ENCODE peak calls at places on chromosomes 4 and X, in ten cellular contexts. C is kidney; J is psoas muscle; D is WERI-Rb-1; Z is CD8-positive, alpha-beta T cell; Q is naive thymus-derived CD4-positive, alpha-beta T cell; V is hepatocyte; U is cardiac fibroblast; Y is upper lobe of left lung; K is right cardiac atrium. W is an unnamed sample.

GRCh38 chr4:181959121-181959520 is 284.1 kb upstream of the TENM3 start:
- DNase-seq in K (no peak), C (no peak), D (no peak), Q (no peak), V (no peak), Z (no peak), J (no peak), Y (no peak), U (peak), W (peak)

GRCh38 chr4:140718240-140718639 is 37.9 kb downstream of the TBC1D9 start:
- DNase-seq in Q (no peak), D (no peak), K (no peak), J (no peak), Y (no peak), U (peak), V (no peak), Z (no peak), C (no peak), W (peak)

GRCh38 chrX:120140293-120140981 is 18.0 kb upstream of the RHOXF2 start:
- DNase-seq in V (no peak), D (no peak), K (no peak), Q (no peak), C (no peak), U (no peak), Y (no peak), J (no peak), Z (no peak), W (no peak)

GRCh38 chrX:14010566-14010965 is 19.1 kb downstream of the GEMIN8 start:
- DNase-seq in Q (no peak), Z (no peak), C (no peak), V (no peak), K (no peak), J (no peak), D (no peak), U (peak), Y (no peak), W (no peak)

GRCh38 chr4:27176400-27176799 is 315.8 kb downstream of the STIM2 start:
- DNase-seq in Y (no peak), V (peak), C (no peak), Z (no peak), J (peak), D (peak), U (peak), K (no peak), Q (no peak), W (peak)

GRCh38 chr4:10416441-10416840 is 40.8 kb downstream of the ZNF518B start:
- DNase-seq in U (no peak), J (no peak), C (no peak), V (no peak), K (no peak), Y (no peak), D (no peak), Z (peak), Q (peak), W (no peak)

GRCh38 chr4:132614682-132615081 is 534.4 kb upstream of the PCDH10 start:
- DNase-seq in J (no peak), V (no peak), K (no peak), D (no peak), U (peak), C (no peak), Q (no peak), Z (no peak), Y (no peak), W (no peak)

GRCh38 chrX:118964252-118964651 is 10.2 kb upstream of the LONRF3 start:
- DNase-seq in Y (no peak), J (no peak), Q (no peak), U (no peak), Z (no peak), D (no peak), V (no peak), K (no peak), C (no peak), W (no peak)

GRCh38 chrX:47232803-47233332 is at the start of gene USP11:
- DNase-seq in Q (peak), J (peak), U (peak), Z (peak), V (peak), C (peak), K (peak), D (peak), Y (peak), W (no peak)

DNA sequence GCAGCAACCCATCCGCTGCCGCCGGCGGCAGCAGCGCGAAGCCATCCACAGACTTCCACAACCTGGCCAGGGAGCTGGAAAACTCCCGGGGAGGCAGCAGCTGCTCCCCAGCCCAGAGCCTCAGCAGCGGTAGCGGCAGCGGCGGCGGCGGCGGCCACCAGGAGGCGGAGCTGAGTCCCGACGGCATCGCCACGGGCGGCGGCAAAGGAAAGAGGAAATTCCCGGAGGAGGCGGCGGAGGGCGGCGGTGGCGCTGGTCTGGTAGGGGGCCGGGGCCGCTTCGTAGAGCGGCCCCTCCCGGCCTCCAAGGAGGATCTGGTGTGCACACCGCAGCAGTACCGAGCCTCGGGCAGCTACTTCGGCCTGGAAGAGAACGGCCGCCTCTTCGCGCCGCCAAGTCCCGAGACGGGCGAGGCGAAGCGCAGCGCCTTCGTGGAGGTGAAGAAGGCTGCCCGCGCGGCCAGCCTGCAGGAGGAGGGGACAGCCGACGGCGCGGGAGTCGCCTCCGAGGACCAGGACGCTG is 4.9 kb downstream of the PRDM8 start:
- DNase-seq in V (peak), J (peak), D (no peak), Z (peak), U (peak), C (peak), Y (peak), Q (peak), K (peak), W (peak)
- H3K4me3 ChIP-seq in V (peak), J (peak), D (no peak), Z (peak), U (peak), C (peak), Y (peak), Q (peak), K (peak), W (peak)

DNA sequence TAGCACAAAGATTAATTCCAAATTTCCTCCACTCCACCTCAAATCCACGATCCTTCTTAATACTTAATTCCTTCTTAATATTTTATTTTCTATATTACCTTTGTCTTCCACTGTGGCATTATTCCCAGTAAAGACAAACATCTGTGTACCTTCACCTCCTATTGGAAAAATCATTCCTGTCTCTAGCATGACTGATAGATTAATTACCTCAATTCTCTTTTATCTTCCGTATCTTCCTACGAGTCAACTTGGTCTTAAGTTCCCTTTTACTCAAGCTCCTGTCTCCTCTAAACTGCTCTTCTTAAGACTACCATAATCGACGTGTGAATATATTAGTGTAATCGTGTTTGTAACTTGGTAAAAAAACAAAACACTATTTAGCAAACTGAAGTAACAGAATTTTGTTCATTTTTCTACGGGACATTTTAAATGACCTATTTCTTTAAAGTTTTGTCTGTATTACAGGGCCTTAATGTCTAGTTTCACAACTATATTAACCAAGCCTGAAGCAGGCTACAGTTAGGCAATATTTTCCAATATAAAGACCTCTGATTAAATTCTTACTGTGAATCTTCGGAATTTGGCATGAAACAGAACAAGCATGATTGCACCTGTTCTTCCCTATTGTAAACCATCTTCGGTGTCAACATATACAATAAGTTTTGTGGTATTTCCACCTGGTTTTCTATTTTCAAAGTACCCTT is 1.1 kb upstream of the USP38 start:
- DNase-seq in Q (no peak), V (no peak), D (no peak), C (no peak), K (no peak), U (no peak), Z (no peak), J (no peak), Y (no peak), W (no peak)
- H3K4me3 ChIP-seq in Q (peak), V (peak), D (peak), C (peak), K (peak), U (peak), Z (peak), J (peak), Y (peak), W (peak)

DNA sequence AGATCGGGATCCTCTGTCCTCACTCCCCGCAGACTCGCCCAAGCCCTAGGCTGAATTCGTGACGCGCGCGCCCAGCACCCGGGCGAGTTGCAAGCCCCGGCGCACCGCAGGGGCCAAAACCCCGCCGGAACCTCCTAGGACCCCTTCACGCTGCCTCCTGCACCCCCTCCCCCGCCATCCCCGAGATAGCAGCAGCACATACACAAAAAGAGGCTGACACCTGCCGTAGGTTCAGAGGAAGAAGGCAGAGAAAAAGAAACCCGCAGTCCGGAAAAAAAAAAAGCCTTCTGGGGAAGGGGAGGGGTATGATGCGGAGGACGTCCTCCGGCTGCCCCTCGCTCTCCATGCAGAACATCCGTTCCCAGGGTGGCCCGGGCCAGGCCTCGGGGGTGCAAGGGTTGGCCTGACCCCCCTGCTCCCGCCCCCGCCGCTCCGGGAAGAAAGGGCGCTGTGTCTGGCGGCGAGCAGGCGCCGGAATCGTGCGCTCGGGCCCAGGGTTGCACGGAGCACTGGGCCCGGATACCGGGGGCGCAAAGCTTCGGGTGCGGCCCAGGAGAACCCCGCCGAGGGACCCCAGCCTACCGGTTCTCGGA is 2.5 kb downstream of the NLGN4X start:
- DNase-seq in C (peak), D (peak), K (no peak), U (no peak), Q (no peak), J (peak), Y (no peak), V (peak), Z (no peak), W (no peak)
- H3K4me3 ChIP-seq in C (no peak), D (peak), K (peak), U (peak), Q (no peak), J (peak), Y (peak), V (peak), Z (no peak), W (peak)

GRCh38 chrX:33175201-33175600 is 36.1 kb downstream of the DMD start:
- DNase-seq in V (no peak), J (no peak), Y (no peak), C (no peak), D (no peak), Z (no peak), K (no peak), Q (no peak), U (no peak), W (no peak)

DNA sequence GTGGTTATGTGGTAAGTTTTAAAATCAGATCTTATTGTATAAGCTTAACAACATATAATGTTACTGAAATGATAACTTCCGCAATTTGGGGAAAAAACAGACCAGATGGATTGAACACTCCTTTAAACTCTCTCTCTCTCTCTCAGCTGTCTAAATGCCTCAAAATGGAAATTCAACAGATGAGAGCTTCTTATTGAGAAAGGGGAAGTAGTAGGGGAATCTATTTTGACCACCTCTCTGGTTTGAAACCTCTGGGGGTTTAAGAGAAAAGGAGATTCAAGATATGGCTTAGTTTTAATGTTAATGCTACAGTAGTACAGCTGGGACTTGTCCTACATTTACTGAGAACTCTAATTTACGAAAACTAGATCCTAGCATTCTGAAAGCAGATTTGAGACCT is 40.3 kb downstream of the DMD start:
- DNase-seq in U (no peak), C (no peak), Y (no peak), J (no peak), D (no peak), K (no peak), Z (no peak), Q (no peak), V (no peak), W (no peak)
- H3K4me3 ChIP-seq in U (no peak), C (no peak), Y (no peak), J (no peak), D (no peak), K (no peak), Z (no peak), Q (no peak), V (no peak), W (no peak)

GRCh38 chr4:3387154-3387942 is 54.4 kb upstream of the HGFAC start:
- DNase-seq in V (no peak), C (peak), K (no peak), U (no peak), J (no peak), D (no peak), Z (no peak), Q (no peak), Y (no peak), W (no peak)

GRCh38 chr4:3389186-3389878 is 52.4 kb upstream of the HGFAC start:
- DNase-seq in Y (no peak), C (peak), Q (no peak), K (no peak), D (no peak), U (no peak), Z (no peak), J (no peak), V (no peak), W (no peak)

GRCh38 chr4:3388461-3389185 is 53.1 kb upstream of the HGFAC start:
- DNase-seq in U (peak), Z (no peak), V (no peak), Q (no peak), Y (no peak), J (no peak), K (no peak), C (no peak), D (no peak), W (peak)

GRCh38 chr4:3386486-3386885 is 55.3 kb upstream of the HGFAC start:
- DNase-seq in D (no peak), Q (no peak), Z (no peak), Y (no peak), J (no peak), C (peak), U (no peak), K (no peak), V (no peak), W (no peak)

DNA sequence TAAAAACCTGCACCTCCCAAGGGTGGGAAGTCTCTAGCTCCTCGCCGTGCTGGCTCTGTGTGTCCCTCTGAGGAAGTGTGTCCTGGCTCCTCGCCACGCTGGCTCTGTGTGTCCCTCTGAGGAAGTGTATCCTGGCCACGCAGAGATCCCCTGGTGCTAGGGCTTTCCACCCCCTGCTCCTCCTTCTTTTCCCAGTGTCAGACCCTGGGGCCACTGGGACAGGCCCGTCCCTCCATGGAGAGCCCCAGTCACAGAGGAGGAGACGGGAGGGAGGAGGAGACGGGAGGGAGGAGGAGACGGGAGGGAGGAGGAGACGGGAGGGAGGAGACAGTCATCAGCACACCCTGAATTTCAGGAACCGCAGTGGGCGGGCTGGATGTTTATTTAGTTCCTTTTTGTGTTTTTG is 53.8 kb upstream of the HGFAC start:
- DNase-seq in U (peak), K (peak), C (peak), D (no peak), Q (no peak), J (peak), Z (no peak), Y (peak), V (no peak), W (no peak)
- H3K4me3 ChIP-seq in U (no peak), K (peak), C (peak), D (no peak), Q (no peak), J (peak), Z (no peak), Y (peak), V (no peak), W (peak)

DNA sequence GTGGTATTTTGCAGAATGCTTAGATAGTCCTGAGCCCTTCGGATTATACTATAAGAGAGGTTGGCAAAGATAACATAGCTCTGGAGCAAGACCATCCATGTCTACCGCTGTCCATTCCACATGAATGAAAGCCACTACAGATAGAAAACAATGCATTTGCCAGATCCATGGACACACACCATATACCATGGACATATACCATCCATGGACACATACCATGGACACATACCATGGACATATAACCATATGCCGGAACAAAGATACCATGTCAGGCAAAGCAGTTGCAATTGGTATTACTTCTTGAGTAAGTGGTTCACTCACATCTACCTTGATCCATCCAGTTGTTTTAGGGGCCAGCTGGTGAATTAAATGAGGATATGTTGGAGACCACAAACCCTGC is 53.2 kb upstream of the ATP6AP2 start:
- DNase-seq in Z (no peak), C (no peak), K (no peak), V (no peak), Q (no peak), J (no peak), Y (no peak), U (no peak), D (no peak), W (no peak)
- H3K4me3 ChIP-seq in Z (no peak), C (no peak), K (no peak), V (no peak), Q (no peak), J (no peak), Y (no peak), U (no peak), D (no peak), W (no peak)

GRCh38 chr4:68962868-68963267 is 11.3 kb upstream of the UGT2A3 start:
- DNase-seq in K (no peak), C (no peak), V (no peak), Q (no peak), Y (no peak), J (no peak), U (no peak), Z (no peak), D (no peak), W (no peak)

GRCh38 chr4:68963389-68963788 is 11.8 kb upstream of the UGT2A3 start:
- DNase-seq in Z (no peak), V (peak), C (no peak), Y (no peak), D (no peak), U (no peak), Q (no peak), J (no peak), K (no peak), W (no peak)

GRCh38 chr4:68960294-68961163 is 8.9 kb upstream of the UGT2A3 start:
- DNase-seq in Q (no peak), Z (no peak), D (no peak), J (no peak), K (no peak), U (no peak), V (no peak), Y (no peak), C (no peak), W (no peak)
- H3K4me3 ChIP-seq in Q (no peak), Z (no peak), D (no peak), J (no peak), K (no peak), U (no peak), V (no peak), Y (no peak), C (peak), W (no peak)

W was measured in skeletal muscle cell.